ENCODE peak calls at places on chromosomes 6 and 20, in six cellular contexts. N is stimulated activated naive CD4-positive, alpha-beta T cell treated with Interleukin-2 at 50 U/mL for 16 hours; E is posterior cingulate gyrus; H is small intestine; X is T47D; I is cardiac fibroblast. R is an unnamed sample.
A peak's percentile ranks its signal among the peaks of the same experiment; 100 is the strongest.

GRCh38 chr6:119467478-119468081 is 118.0 kb upstream of the MAN1A1 start:
- DNase-seq in N (no peak), E (no peak), H (peak; percentile 58), X (no peak), I (peak; percentile 45), R (no peak)

GRCh38 chr6:40997256-40997957 is 41.6 kb downstream of the UNC5CL start:
- DNase-seq in N (no peak), E (no peak), H (peak; percentile 43), X (no peak), I (peak; percentile 74), R (peak; percentile 34)

GRCh38 chr20:53570446-53571276 is 23.0 kb downstream of the ZNF217 start:
- DNase-seq in N (no peak), E (no peak), H (peak; percentile 86), X (no peak), I (peak; percentile 65), R (no peak)

GRCh38 chr20:772806-773205 is 4.5 kb upstream of the SLC52A3 start:
- DNase-seq in N (no peak), E (no peak), H (peak; percentile 54), X (no peak), I (no peak), R (no peak)

GRCh38 chr6:105402981-105403935 is at the start of gene PREP:
- DNase-seq in N (peak; percentile 77), E (peak; percentile 77), H (peak; percentile 85), X (peak; percentile 74), I (peak; percentile 94), R (peak; percentile 83)

GRCh38 chr6:105319331-105319730 is 83.6 kb downstream of the PREP start:
- DNase-seq in N (no peak), E (no peak), H (no peak), X (no peak), I (no peak), R (no peak)

GRCh38 chr6:37381579-37381978 is 27.8 kb downstream of the RNF8 start:
- DNase-seq in N (no peak), E (no peak), H (peak; percentile 60), X (peak; percentile 56), I (peak; percentile 67), R (no peak)

GRCh38 chr20:40741507-40742106 is 52.6 kb upstream of the MAFB start:
- DNase-seq in N (peak; percentile 8), E (no peak), H (peak; percentile 50), X (peak; percentile 67), I (peak; percentile 61), R (peak; percentile 13)

GRCh38 chr6:157967486-157967885 is 14.2 kb upstream of the SYNJ2 start:
- DNase-seq in N (no peak), E (no peak), H (no peak), X (no peak), I (no peak), R (no peak)

GRCh38 chr6:85677243-85677956 is 34.7 kb upstream of the SYNCRIP start:
- DNase-seq in N (no peak), E (no peak), H (peak; percentile 19), X (no peak), I (peak; percentile 51), R (no peak)

GRCh38 chr6:3612341-3613041 is 139.0 kb downstream of the PXDC1 start:
- DNase-seq in N (no peak), E (no peak), H (peak; percentile 28), X (no peak), I (peak; percentile 68), R (peak; percentile 78)

GRCh38 chr20:47973519-47974233 is 188.4 kb upstream of the SULF2 start:
- DNase-seq in N (no peak), E (no peak), H (no peak), X (no peak), I (peak; percentile 30), R (no peak)

GRCh38 chr6:106477158-106477557 is 116.6 kb downstream of the CRYBG1 start:
- DNase-seq in N (no peak), E (no peak), H (no peak), X (no peak), I (no peak), R (no peak)

GRCh38 chr6:13917141-13917540 is 7.6 kb upstream of the RNF182 start:
- DNase-seq in N (no peak), E (no peak), H (no peak), X (no peak), I (peak; percentile 10), R (no peak)